ENCODE peak calls at places on chromosomes 5 and 9, in six cellular contexts. J, X, I, S, V and N are unnamed samples.

GRCh38 chr5:57386958-57387357 is 95.7 kb downstream of the ACTBL2 start:
- DNase-seq in S (no peak), X (no peak), I (no peak), J (no peak), V (no peak), N (no peak)

GRCh38 chr5:76081811-76082783 is 1.1 kb upstream of the SV2C start:
- DNase-seq in X (no peak), J (no peak), S (no peak), V (no peak), I (no peak), N (no peak)

GRCh38 chr9:105901514-105902109 is 207.3 kb downstream of the TMEM38B start:
- DNase-seq in X (no peak), V (no peak), S (peak; percentile 26), J (peak; percentile 56), I (peak; percentile 31), N (peak; percentile 52)

GRCh38 chr9:20872340-20872977 is 159.0 kb downstream of the HACD4 start:
- DNase-seq in S (no peak), V (no peak), X (no peak), J (no peak), I (no peak), N (peak; percentile 75)

GRCh38 chr9:127561491-127562270 is 50.4 kb upstream of the STXBP1 start:
- DNase-seq in J (peak; percentile 77), I (no peak), X (no peak), V (no peak), S (no peak), N (peak; percentile 92)

GRCh38 chr9:109098221-109098959 is 21.4 kb downstream of the TMEM245 start:
- DNase-seq in V (no peak), X (no peak), I (no peak), J (no peak), S (peak; percentile 77), N (no peak)

GRCh38 chr5:172403191-172403794 is 51.0 kb downstream of the SH3PXD2B start:
- DNase-seq in I (no peak), X (no peak), J (peak; percentile 83), V (no peak), S (no peak), N (no peak)

GRCh38 chr5:140220032-140220697 is 45.2 kb downstream of the CYSTM1 start:
- DNase-seq in S (no peak), I (no peak), V (no peak), X (no peak), J (no peak), N (no peak)

GRCh38 chr9:135552698-135553161 is 6.8 kb downstream of the OBP2A start:
- DNase-seq in I (no peak), V (no peak), J (no peak), X (no peak), S (no peak), N (no peak)

GRCh38 chr5:167634432-167634831 is 657.0 kb upstream of the WWC1 start:
- DNase-seq in J (no peak), S (no peak), V (no peak), X (no peak), I (no peak), N (no peak)

GRCh38 chr9:136901516-136902258 is 15.4 kb downstream of the TRAF2 start:
- DNase-seq in J (peak; percentile 45), V (peak; percentile 71), X (peak; percentile 66), S (no peak), I (peak; percentile 66), N (no peak)

GRCh38 chr9:128895556-128895955 is 13.6 kb downstream of the LRRC8A start:
- DNase-seq in J (no peak), X (no peak), S (no peak), I (no peak), V (no peak), N (no peak)

GRCh38 chr9:131302244-131303075 is 12.9 kb downstream of the PLPP7 start:
- DNase-seq in S (no peak), J (peak; percentile 79), V (no peak), X (no peak), I (no peak), N (no peak)

GRCh38 chr5:159451197-159452052 is 121.1 kb upstream of the IL12B start:
- DNase-seq in S (no peak), X (no peak), V (no peak), I (no peak), J (peak; percentile 38), N (no peak)

GRCh38 chr5:73393606-73394489 is 54.7 kb downstream of the FOXD1 start:
- DNase-seq in X (no peak), S (no peak), J (no peak), I (no peak), V (no peak), N (no peak)

GRCh38 chr5:67941750-67942450 is 273.7 kb upstream of the PIK3R1 start:
- DNase-seq in I (no peak), J (no peak), X (no peak), V (no peak), S (no peak), N (no peak)

GRCh38 chr5:143217804-143218160 is 185.7 kb downstream of the NR3C1 start:
- DNase-seq in V (no peak), X (no peak), J (no peak), I (no peak), S (no peak), N (no peak)

GRCh38 chr5:9654886-9655285 is 24.7 kb upstream of the TAS2R1 start:
- DNase-seq in J (no peak), X (no peak), V (no peak), I (no peak), S (no peak), N (no peak)

GRCh38 chr5:134070648-134070978 is 43.9 kb upstream of the TCF7 start:
- DNase-seq in J (no peak), S (no peak), X (no peak), V (no peak), I (no peak), N (no peak)

GRCh38 chr9:129275626-129276247 is 97.7 kb upstream of the IER5L start:
- DNase-seq in V (no peak), I (no peak), X (no peak), J (no peak), S (no peak), N (no peak)

GRCh38 chr9:68872026-68872501 is 141.8 kb downstream of the PRKACG start:
- DNase-seq in S (no peak), J (peak; percentile 79), I (no peak), X (no peak), V (no peak), N (no peak)

GRCh38 chr9:100309992-100310391 is 42.8 kb downstream of the TEX10 start:
- DNase-seq in V (no peak), I (no peak), S (no peak), X (no peak), J (no peak), N (no peak)

GRCh38 chr9:111431684-111432083 is 52.5 kb downstream of the ECPAS start:
- DNase-seq in I (no peak), V (no peak), S (no peak), J (no peak), X (no peak), N (no peak)

GRCh38 chr9:89984214-89984613 is 379.4 kb downstream of the GADD45G start:
- DNase-seq in I (no peak), X (no peak), V (no peak), J (no peak), S (no peak), N (no peak)

GRCh38 chr5:138438724-138439536 is at the start of gene REEP2:
- DNase-seq in X (peak; percentile 60), S (peak; percentile 8), I (peak; percentile 91), J (peak; percentile 62), V (peak; percentile 56), N (peak; percentile 60)

GRCh38 chr9:120713257-120714087 is 798 bp downstream of the MEGF9 start:
- DNase-seq in X (no peak), J (peak; percentile 43), V (no peak), S (no peak), I (no peak), N (peak; percentile 45)

GRCh38 chr5:180898621-180899246 is at the start of gene BTNL8:
- DNase-seq in S (no peak), V (no peak), I (no peak), J (no peak), X (no peak), N (no peak)

GRCh38 chr9:15149450-15149849 is 157.6 kb downstream of the TTC39B start:
- DNase-seq in X (no peak), J (no peak), V (no peak), S (no peak), I (no peak), N (no peak)

GRCh38 chr5:38515081-38515480 is 41.4 kb downstream of the LIFR start:
- DNase-seq in X (no peak), V (no peak), J (no peak), I (no peak), S (no peak), N (no peak)